ENCODE peak calls at places on chromosomes 12 and 14, in six cellular contexts. W is Peyer's patch, B is H54, T is K562, P is HepG2, O is body of pancreas. K is an unnamed sample.

GRCh38 chr12:90543393-90543792 is 411.6 kb downstream of the CCER1 start:
- DNase-seq in T (no peak), P (no peak), W (no peak), O (no peak), B (no peak), K (no peak)

GRCh38 chr12:100733817-100734593 is 60.6 kb upstream of the ANO4 start:
- DNase-seq in O (no peak), B (no peak), W (no peak), T (no peak), P (peak), K (no peak)

GRCh38 chr14:106879241-106879640 is 1352.9 kb downstream of the TMEM121 start:
- DNase-seq in P (peak), W (no peak), B (no peak), T (peak), O (peak), K (peak)

GRCh38 chr12:45907955-45908354 is 82.4 kb downstream of the SCAF11 start:
- DNase-seq in P (no peak), B (no peak), W (no peak), O (no peak), T (no peak), K (no peak)

GRCh38 chr14:52706286-52706685 is 714 bp upstream of the PSMC6 start:
- DNase-seq in P (no peak), T (peak), W (no peak), O (no peak), B (no peak), K (peak)

GRCh38 chr12:211639-212382 is 2.1 kb downstream of the SLC6A12 start:
- DNase-seq in B (no peak), W (no peak), T (no peak), O (no peak), P (no peak), K (no peak)

GRCh38 chr12:2650261-2651060 is 144.3 kb upstream of the FKBP4 start:
- DNase-seq in B (no peak), P (no peak), O (no peak), T (no peak), W (no peak), K (no peak)

GRCh38 chr12:46089414-46090162 is 99.2 kb upstream of the SCAF11 start:
- DNase-seq in P (no peak), W (no peak), T (no peak), B (no peak), O (no peak), K (no peak)

GRCh38 chr12:38689704-38690103 is 215.7 kb downstream of the CPNE8 start:
- DNase-seq in P (no peak), B (no peak), O (no peak), W (no peak), T (no peak), K (no peak)

GRCh38 chr12:6533653-6534157 is 612 bp upstream of the GAPDH start:
- DNase-seq in T (peak), P (peak), O (peak), B (no peak), W (no peak), K (peak)

GRCh38 chr12:56258068-56258819 is at the start of gene ANKRD52:
- DNase-seq in B (peak), T (peak), O (peak), P (peak), W (peak), K (peak)

GRCh38 chr12:113659015-113659414 is 187.3 kb upstream of the LHX5 start:
- DNase-seq in B (no peak), P (no peak), W (no peak), O (no peak), T (no peak), K (no peak)

GRCh38 chr12:11477110-11477509 is 81.7 kb upstream of the PRB2 start:
- DNase-seq in T (no peak), B (no peak), W (no peak), O (no peak), P (no peak), K (no peak)

GRCh38 chr14:43548368-43548767 is 958.7 kb downstream of the FSCB start:
- DNase-seq in W (no peak), O (no peak), P (no peak), B (no peak), T (no peak), K (peak)

GRCh38 chr12:44459569-44459968 is 416.5 kb downstream of the NELL2 start:
- DNase-seq in B (no peak), O (no peak), W (no peak), T (no peak), P (no peak), K (no peak)

GRCh38 chr14:39988939-39989338 is 556.7 kb upstream of the FBXO33 start:
- DNase-seq in B (no peak), O (no peak), W (no peak), T (no peak), P (peak), K (peak)

GRCh38 chr12:127980585-127980984 is 286.4 kb upstream of the TMEM132C start:
- DNase-seq in P (no peak), W (no peak), B (no peak), O (no peak), T (no peak), K (no peak)

GRCh38 chr14:83975435-83976222 is 1554.3 kb upstream of the FLRT2 start:
- DNase-seq in P (no peak), B (no peak), O (peak), T (no peak), W (no peak), K (no peak)

GRCh38 chr14:85471744-85472143 is 58.2 kb upstream of the FLRT2 start:
- DNase-seq in P (peak), O (peak), T (no peak), B (peak), W (no peak), K (peak)

GRCh38 chr12:122841544-122842321 is 6.5 kb downstream of the HIP1R start:
- DNase-seq in P (peak), W (peak), T (no peak), O (peak), B (peak), K (peak)

GRCh38 chr12:51077930-51078329 is 5.5 kb downstream of the CSRNP2 start:
- DNase-seq in T (no peak), B (no peak), W (no peak), P (no peak), O (no peak), K (no peak)

GRCh38 chr14:24040692-24041091 is 11.1 kb upstream of the CARMIL3 start:
- DNase-seq in T (no peak), B (no peak), O (no peak), P (no peak), W (no peak), K (no peak)

GRCh38 chr12:20448781-20449180 is 80.4 kb downstream of the PDE3A start:
- DNase-seq in P (no peak), B (no peak), O (no peak), W (no peak), T (no peak), K (no peak)

GRCh38 chr12:79127268-79127895 is 262.8 kb downstream of the SYT1 start:
- DNase-seq in T (no peak), P (no peak), W (no peak), B (no peak), O (no peak), K (no peak)

GRCh38 chr12:12845794-12846243 is 32.7 kb downstream of the DDX47 start:
- DNase-seq in B (no peak), O (no peak), W (no peak), P (no peak), T (no peak), K (no peak)

GRCh38 chr12:43337571-43338497 is 214.2 kb downstream of the ADAMTS20 start:
- DNase-seq in P (no peak), O (no peak), T (no peak), B (no peak), W (no peak), K (no peak)

GRCh38 chr12:106301611-106302321 is 767 bp upstream of the TCP11L2 start:
- DNase-seq in T (peak), P (no peak), O (peak), B (peak), W (peak), K (peak)

GRCh38 chr14:52951730-52952481 is 1.1 kb upstream of the FERMT2 start:
- DNase-seq in T (no peak), B (peak), P (peak), O (peak), W (no peak), K (peak)

GRCh38 chr14:60323199-60323891 is 74.3 kb downstream of the PPM1A start:
- DNase-seq in P (no peak), B (no peak), T (peak), W (no peak), O (no peak), K (no peak)

GRCh38 chr14:98234208-98234607 is 1037.8 kb downstream of the BCL11B start:
- DNase-seq in P (no peak), B (no peak), O (no peak), W (no peak), T (no peak), K (no peak)

GRCh38 chr12:53051881-53052412 is 2.1 kb downstream of the TNS2 start:
- DNase-seq in B (no peak), W (no peak), P (no peak), O (no peak), T (no peak), K (no peak)

GRCh38 chr12:53050426-53051057 is 677 bp downstream of the TNS2 start:
- DNase-seq in P (no peak), W (no peak), B (no peak), O (no peak), T (no peak), K (no peak)

GRCh38 chr12:53052419-53053222 is 2.8 kb downstream of the TNS2 start:
- DNase-seq in B (peak), W (peak), P (no peak), T (no peak), O (peak), K (peak)

GRCh38 chr12:53049582-53050318 is at the start of gene TNS2:
- DNase-seq in P (peak), O (peak), W (peak), T (peak), B (peak), K (no peak)

GRCh38 chr12:53051058-53051880 is 1.4 kb downstream of the TNS2 start:
- DNase-seq in P (peak), B (no peak), T (no peak), W (peak), O (peak), K (no peak)
- TF ChIP-seq POLR2A in P (no peak), B (peak), T (no peak), W (no peak), O (peak), K (no peak)

GRCh38 chr12:7935773-7936581 is at the start of gene SLC2A3:
- DNase-seq in P (peak), T (peak), O (peak), W (peak), B (peak), K (peak)
- TF ChIP-seq POLR2A in P (peak), T (peak), O (peak), W (peak), B (peak), K (peak)

DNA sequence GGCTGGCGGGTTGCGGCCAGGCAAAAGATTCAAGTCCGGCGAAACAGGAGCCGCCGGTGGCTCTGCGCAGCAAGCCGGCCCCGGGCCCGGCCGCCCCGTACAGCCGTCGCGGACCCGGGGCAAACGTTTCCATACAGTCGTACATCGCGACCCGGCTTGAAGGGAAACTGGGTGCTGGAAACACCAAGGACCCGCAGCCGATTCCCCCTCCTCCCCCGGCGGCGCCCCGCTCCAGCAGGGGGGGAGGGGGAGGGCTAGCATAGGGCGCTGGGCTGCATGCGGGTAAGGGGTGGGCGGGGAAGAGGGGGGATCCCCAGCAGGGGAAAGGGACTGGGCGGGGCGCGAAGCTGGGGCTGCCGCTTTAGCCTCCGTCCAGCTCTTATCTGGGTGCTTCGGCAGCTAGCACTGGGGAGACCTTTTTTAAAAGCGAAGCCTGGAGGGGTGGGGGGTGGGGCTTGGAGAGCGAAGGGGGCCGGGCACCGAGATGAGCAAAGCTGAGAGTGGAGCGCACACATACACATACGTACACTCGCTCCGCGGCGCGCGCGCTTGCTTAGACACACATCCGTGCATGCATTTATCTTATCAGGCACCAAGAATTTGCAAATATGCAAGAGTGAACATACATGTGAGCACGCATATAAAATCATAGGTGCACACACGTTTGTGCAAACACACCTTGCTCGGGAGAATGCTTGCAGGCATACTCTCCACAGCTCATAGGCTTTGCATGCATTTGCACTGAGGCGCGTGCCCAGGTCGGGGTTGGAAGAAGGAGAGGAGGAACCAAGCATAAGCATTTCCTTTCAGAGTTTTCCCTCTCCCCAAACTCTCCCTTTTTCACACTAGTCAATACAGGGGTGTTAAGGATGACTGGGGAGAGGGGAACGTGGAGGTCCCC is 11.8 kb downstream of the RARG start:
- DNase-seq in O (peak), B (peak), P (peak), W (peak), T (peak), K (peak)
- TF ChIP-seq POLR2A in O (no peak), B (no peak), P (no peak), W (no peak), T (no peak), K (no peak)

DNA sequence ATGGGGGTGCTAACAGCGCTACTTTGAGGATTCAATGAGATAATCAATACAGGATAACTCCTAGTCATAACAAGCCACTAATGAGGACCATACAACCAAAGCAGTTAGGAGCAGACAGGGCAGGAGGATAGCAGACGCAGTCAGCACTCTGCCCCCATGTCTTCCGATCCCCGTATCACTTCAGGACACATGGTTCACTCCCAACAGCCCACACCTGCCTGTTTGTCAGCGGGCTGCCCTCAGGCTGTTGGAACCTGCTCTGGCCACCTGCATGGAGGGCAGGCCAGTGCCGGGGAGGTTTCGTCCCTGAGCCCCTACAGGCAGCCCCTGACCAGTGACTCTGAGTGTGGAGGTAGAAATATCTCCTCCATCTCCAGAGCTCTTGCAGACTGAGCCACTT is 37.1 kb upstream of the LTBP2 start:
- DNase-seq in W (no peak), P (no peak), O (no peak), B (no peak), T (peak), K (no peak)
- TF ChIP-seq POLR2A in W (no peak), P (no peak), O (no peak), B (no peak), T (no peak), K (no peak)

DNA sequence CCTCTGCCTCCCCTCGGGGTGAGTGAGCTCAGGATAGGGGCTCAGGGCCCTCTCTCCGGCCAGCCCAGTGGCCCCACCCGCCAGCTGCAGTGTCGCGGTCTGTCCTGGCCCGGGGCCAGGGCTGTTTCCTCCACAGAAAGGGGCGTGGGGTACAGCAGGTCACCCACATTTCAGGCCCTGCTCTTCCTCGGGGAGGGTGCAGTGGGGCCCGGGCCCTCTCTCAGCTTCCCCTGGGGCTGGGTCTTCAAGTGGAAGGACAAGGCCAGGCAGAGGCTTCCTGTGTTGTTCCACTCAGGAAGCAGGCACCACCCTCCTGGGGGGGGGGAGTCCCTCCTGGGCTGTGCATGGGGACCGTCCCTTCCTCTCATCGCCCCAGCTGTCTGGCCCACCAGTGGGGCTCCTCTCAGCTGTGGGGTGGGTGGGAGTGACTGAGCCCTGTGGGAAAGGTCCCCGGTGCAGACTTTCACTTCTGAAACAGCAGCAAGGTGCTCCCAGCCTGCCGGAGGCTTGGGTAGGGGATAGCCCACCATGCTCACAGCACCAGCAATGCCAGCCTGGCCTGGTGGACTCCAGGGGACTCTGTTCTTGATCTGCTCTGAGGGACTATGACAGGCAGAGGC is 3.7 kb downstream of the GPR132 start:
- DNase-seq in B (no peak), W (no peak), O (peak), T (peak), P (no peak), K (peak)
- TF ChIP-seq POLR2A in B (no peak), W (no peak), O (no peak), T (no peak), P (no peak), K (no peak)

GRCh38 chr12:94235894-94236293 is 87.5 kb downstream of the PLXNC1 start:
- DNase-seq in B (no peak), O (no peak), T (no peak), P (no peak), W (no peak), K (no peak)

GRCh38 chr12:94242871-94243270 is 94.5 kb downstream of the PLXNC1 start:
- DNase-seq in B (no peak), O (peak), T (no peak), W (no peak), P (no peak), K (no peak)

GRCh38 chr12:94244165-94245133 is 96.1 kb downstream of the PLXNC1 start:
- DNase-seq in T (no peak), W (no peak), O (no peak), P (no peak), B (no peak), K (peak)

GRCh38 chr12:94239332-94239731 is 91.0 kb downstream of the PLXNC1 start:
- DNase-seq in O (no peak), T (no peak), W (no peak), P (no peak), B (no peak), K (no peak)

GRCh38 chr12:94240171-94240570 is 91.8 kb downstream of the PLXNC1 start:
- DNase-seq in W (no peak), O (no peak), B (no peak), T (no peak), P (no peak), K (no peak)
- TF ChIP-seq POLR2A in W (no peak), O (no peak), B (no peak), T (no peak), P (no peak), K (no peak)

GRCh38 chr14:102590667-102591099 is 1.8 kb upstream of the RCOR1 start:
- DNase-seq in B (peak), O (peak), P (peak), T (peak), W (peak), K (peak)
- TF ChIP-seq POLR2A in B (no peak), O (peak), P (no peak), T (peak), W (peak), K (no peak)